ENCODE peak calls at places on chromosome 18, in seven cellular contexts. D is T-helper 1 cell; O is Kasumi-1; I is HFFc6; T is LoVo; J is A172; W is activated naive CD4-positive, alpha-beta T cell. U is an unnamed sample.

GRCh38 chr18:44536041-44536440 is 144.6 kb upstream of the SETBP1 start:
- DNase-seq in D (no peak), O (no peak), I (peak; percentile 45), T (no peak), J (peak; percentile 51), W (no peak), U (peak; percentile 21)

GRCh38 chr18:57057890-57058289 is 89.0 kb upstream of the BOD1L2 start:
- DNase-seq in D (no peak), O (no peak), I (no peak), T (no peak), J (no peak), W (no peak), U (no peak)

GRCh38 chr18:79479761-79480161 is 84.0 kb downstream of the NFATC1 start:
- DNase-seq in D (peak; percentile 10), O (no peak), I (no peak), T (no peak), J (no peak), W (no peak), U (no peak)

GRCh38 chr18:51778115-51778514 is 561.9 kb upstream of the DCC start:
- DNase-seq in D (no peak), O (no peak), I (no peak), T (no peak), J (no peak), W (no peak), U (no peak)

GRCh38 chr18:37341473-37342086 is 224.0 kb downstream of the CELF4 start:
- DNase-seq in D (no peak), O (no peak), I (no peak), T (no peak), J (peak; percentile 21), W (no peak), U (no peak)

GRCh38 chr18:62877448-62878221 is 162.3 kb downstream of the PHLPP1 start:
- DNase-seq in D (no peak), O (no peak), I (no peak), T (no peak), J (peak; percentile 74), W (no peak), U (peak; percentile 4)

GRCh38 chr18:6757966-6758365 is 28.4 kb downstream of the ARHGAP28 start:
- DNase-seq in D (no peak), O (no peak), I (peak; percentile 15), T (no peak), J (peak; percentile 67), W (no peak), U (no peak)

GRCh38 chr18:79924814-79925655 is 26.4 kb downstream of the SLC66A2 start:
- DNase-seq in D (no peak), O (no peak), I (no peak), T (no peak), J (no peak), W (no peak), U (no peak)

GRCh38 chr18:10687161-10687925 is 161.5 kb downstream of the NAPG start:
- DNase-seq in D (no peak), O (no peak), I (no peak), T (peak; percentile 1), J (no peak), W (no peak), U (peak; percentile 68)

GRCh38 chr18:74745658-74746403 is 148.2 kb downstream of the ZNF407 start:
- DNase-seq in D (no peak), O (no peak), I (peak; percentile 87), T (peak; percentile 64), J (peak; percentile 69), W (no peak), U (peak; percentile 59)

GRCh38 chr18:11872479-11873136 is 21.4 kb downstream of the CHMP1B start:
- DNase-seq in D (no peak), O (peak; percentile 64), I (peak; percentile 33), T (peak; percentile 52), J (peak; percentile 51), W (no peak), U (peak; percentile 73)

GRCh38 chr18:22439447-22439846 is 21.7 kb upstream of the CTAGE1 start:
- DNase-seq in D (no peak), O (no peak), I (peak; percentile 4), T (no peak), J (peak; percentile 38), W (no peak), U (no peak)

GRCh38 chr18:59145055-59145454 is 5.4 kb downstream of the SEC11C start:
- DNase-seq in D (no peak), O (no peak), I (no peak), T (no peak), J (no peak), W (no peak), U (no peak)

GRCh38 chr18:8771930-8772329 is 66.6 kb downstream of the MTCL1 start:
- DNase-seq in D (no peak), O (no peak), I (no peak), T (no peak), J (no peak), W (no peak), U (no peak)

GRCh38 chr18:55861266-55861665 is 273.3 kb upstream of the TCF4 start:
- DNase-seq in D (no peak), O (peak; percentile 4), I (peak; percentile 57), T (no peak), J (no peak), W (no peak), U (no peak)

GRCh38 chr18:44651453-44651852 is 29.2 kb upstream of the SETBP1 start:
- DNase-seq in D (no peak), O (no peak), I (peak; percentile 33), T (peak; percentile 23), J (peak; percentile 66), W (no peak), U (peak; percentile 38)

GRCh38 chr18:55781481-55781957 is 193.5 kb upstream of the TCF4 start:
- DNase-seq in D (no peak), O (peak; percentile 11), I (peak; percentile 72), T (no peak), J (peak; percentile 59), W (no peak), U (peak; percentile 24)

GRCh38 chr18:23618862-23619387 is 32.6 kb upstream of the NPC1 start:
- DNase-seq in D (no peak), O (peak; percentile 29), I (no peak), T (no peak), J (no peak), W (no peak), U (no peak)

GRCh38 chr18:3799515-3799914 is 349.5 kb downstream of the TGIF1 start:
- DNase-seq in D (no peak), O (no peak), I (no peak), T (no peak), J (no peak), W (no peak), U (no peak)

GRCh38 chr18:11752116-11752911 is 63.2 kb downstream of the GNAL start:
- DNase-seq in D (no peak), O (no peak), I (no peak), T (no peak), J (no peak), W (no peak), U (peak; percentile 40)

GRCh38 chr18:31697351-31698298 is 13.2 kb upstream of the B4GALT6 start:
- DNase-seq in D (no peak), O (no peak), I (no peak), T (no peak), J (no peak), W (no peak), U (no peak)

U was measured in RWPE1.